ENCODE peak calls at places on chromosomes 5 and 9, in ten cellular contexts. One of them, this sample, is unnamed.
A peak's percentile ranks its signal among the peaks of the same experiment; 100 is the strongest.

GRCh38 chr5:98121036-98121936 is 652.2 kb upstream of the RGMB start:
- DNase-seq in A549: no peak
- DNase-seq in adrenal gland: no peak
- DNase-seq in esophagus muscularis mucosa: no peak
- DNase-seq in IMR-90: no peak
- DNase-seq in lower leg skin: no peak
- DNase-seq in body of pancreas: no peak
- DNase-seq in upper lobe of left lung: peak; percentile 15
- DNase-seq in Peyer's patch: no peak
- DNase-seq in spleen: no peak
- DNase-seq in this sample: no peak

GRCh38 chr9:112074250-112075008 is 100.7 kb downstream of the SUSD1 start:
- DNase-seq in A549: peak; percentile 77
- DNase-seq in adrenal gland: peak; percentile 85
- DNase-seq in esophagus muscularis mucosa: peak; percentile 92
- DNase-seq in IMR-90: peak; percentile 98
- DNase-seq in lower leg skin: no peak
- DNase-seq in body of pancreas: peak; percentile 69
- DNase-seq in upper lobe of left lung: no peak
- DNase-seq in Peyer's patch: no peak
- DNase-seq in spleen: no peak
- DNase-seq in this sample: no peak

GRCh38 chr9:93300175-93300572 is 116.2 kb downstream of the WNK2 start:
- DNase-seq in A549: no peak
- DNase-seq in adrenal gland: no peak
- DNase-seq in esophagus muscularis mucosa: peak; percentile 84
- DNase-seq in IMR-90: no peak
- DNase-seq in lower leg skin: peak; percentile 67
- DNase-seq in body of pancreas: no peak
- DNase-seq in upper lobe of left lung: peak; percentile 70
- DNase-seq in Peyer's patch: no peak
- DNase-seq in spleen: peak; percentile 59
- DNase-seq in this sample: no peak

GRCh38 chr9:93466416-93467061 is 13.2 kb upstream of the FAM120AOS start:
- DNase-seq in A549: no peak
- DNase-seq in adrenal gland: no peak
- DNase-seq in esophagus muscularis mucosa: no peak
- DNase-seq in IMR-90: no peak
- DNase-seq in lower leg skin: no peak
- DNase-seq in body of pancreas: no peak
- DNase-seq in upper lobe of left lung: no peak
- DNase-seq in Peyer's patch: no peak
- DNase-seq in spleen: no peak
- DNase-seq in this sample: no peak

GRCh38 chr9:129612123-129612522 is 8.8 kb downstream of the C9orf50 start:
- DNase-seq in A549: no peak
- DNase-seq in adrenal gland: no peak
- DNase-seq in esophagus muscularis mucosa: no peak
- DNase-seq in IMR-90: no peak
- DNase-seq in lower leg skin: no peak
- DNase-seq in body of pancreas: no peak
- DNase-seq in upper lobe of left lung: no peak
- DNase-seq in Peyer's patch: no peak
- DNase-seq in spleen: peak; percentile 68
- DNase-seq in this sample: no peak

GRCh38 chr5:100780376-100780870 is 122.7 kb downstream of the ST8SIA4 start:
- DNase-seq in A549: no peak
- DNase-seq in adrenal gland: no peak
- DNase-seq in esophagus muscularis mucosa: no peak
- DNase-seq in IMR-90: no peak
- DNase-seq in lower leg skin: no peak
- DNase-seq in body of pancreas: no peak
- DNase-seq in upper lobe of left lung: no peak
- DNase-seq in Peyer's patch: no peak
- DNase-seq in spleen: no peak
- DNase-seq in this sample: no peak

GRCh38 chr5:131109540-131110255 is 55.4 kb downstream of the HINT1 start:
- DNase-seq in A549: peak; percentile 47
- DNase-seq in adrenal gland: peak; percentile 36
- DNase-seq in esophagus muscularis mucosa: no peak
- DNase-seq in IMR-90: peak; percentile 33
- DNase-seq in lower leg skin: no peak
- DNase-seq in body of pancreas: no peak
- DNase-seq in upper lobe of left lung: no peak
- DNase-seq in Peyer's patch: no peak
- DNase-seq in spleen: no peak
- DNase-seq in this sample: peak; percentile 8

GRCh38 chr5:168342151-168342825 is 50.8 kb downstream of the WWC1 start:
- DNase-seq in A549: no peak
- DNase-seq in adrenal gland: no peak
- DNase-seq in esophagus muscularis mucosa: no peak
- DNase-seq in IMR-90: peak; percentile 71
- DNase-seq in lower leg skin: no peak
- DNase-seq in body of pancreas: no peak
- DNase-seq in upper lobe of left lung: no peak
- DNase-seq in Peyer's patch: no peak
- DNase-seq in spleen: peak; percentile 1
- DNase-seq in this sample: no peak

GRCh38 chr9:91733006-91733624 is 216.9 kb downstream of the ROR2 start:
- DNase-seq in A549: no peak
- DNase-seq in adrenal gland: no peak
- DNase-seq in esophagus muscularis mucosa: no peak
- DNase-seq in IMR-90: no peak
- DNase-seq in lower leg skin: peak; percentile 74
- DNase-seq in body of pancreas: no peak
- DNase-seq in upper lobe of left lung: peak; percentile 76
- DNase-seq in Peyer's patch: no peak
- DNase-seq in spleen: peak; percentile 65
- DNase-seq in this sample: no peak
- TF ChIP-seq POLR2A in A549: no peak
- TF ChIP-seq POLR2A in adrenal gland: no peak
- TF ChIP-seq POLR2A in esophagus muscularis mucosa: no peak
- TF ChIP-seq POLR2A in IMR-90: no peak
- TF ChIP-seq POLR2A in lower leg skin: no peak
- TF ChIP-seq POLR2A in body of pancreas: no peak
- TF ChIP-seq POLR2A in upper lobe of left lung: no peak
- TF ChIP-seq POLR2A in Peyer's patch: no peak
- TF ChIP-seq POLR2A in spleen: no peak
- TF ChIP-seq POLR2A in this sample: no peak

DNA sequence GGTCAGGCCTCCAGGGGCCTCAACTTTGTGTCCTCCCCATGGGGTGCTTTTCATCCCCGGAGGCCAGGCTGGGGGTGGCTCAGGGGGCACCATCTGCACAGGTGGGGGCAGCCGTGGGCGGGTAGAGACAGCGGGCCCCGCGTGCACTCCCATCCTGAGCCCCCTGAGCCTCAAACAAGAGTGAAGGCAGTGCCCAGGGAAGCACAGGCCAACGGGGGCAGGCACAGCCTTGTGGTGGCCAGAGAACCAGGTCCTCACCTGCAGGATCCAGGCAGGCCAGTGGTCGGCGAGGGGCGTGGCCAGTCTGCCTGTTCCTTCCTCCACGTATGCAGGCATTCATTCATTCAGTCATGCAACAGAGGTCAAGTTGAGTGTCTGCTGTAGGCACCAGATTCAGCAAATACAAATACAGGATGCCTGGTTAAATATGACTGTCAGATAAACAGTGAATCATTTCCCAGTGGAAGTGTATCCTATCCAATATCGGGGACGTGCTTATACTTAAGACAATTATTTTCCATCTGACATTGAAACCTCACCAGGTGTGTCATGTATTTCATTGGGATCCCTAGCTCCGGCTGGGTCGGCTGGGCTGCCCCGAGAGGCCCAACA is 22.3 kb downstream of the KCNT1 start:
- DNase-seq in A549: peak; percentile 25
- DNase-seq in adrenal gland: no peak
- DNase-seq in esophagus muscularis mucosa: no peak
- DNase-seq in IMR-90: no peak
- DNase-seq in lower leg skin: no peak
- DNase-seq in body of pancreas: no peak
- DNase-seq in upper lobe of left lung: peak; percentile 80
- DNase-seq in Peyer's patch: no peak
- DNase-seq in spleen: no peak
- DNase-seq in this sample: no peak
- TF ChIP-seq POLR2A in A549: no peak
- TF ChIP-seq POLR2A in adrenal gland: no peak
- TF ChIP-seq POLR2A in esophagus muscularis mucosa: no peak
- TF ChIP-seq POLR2A in IMR-90: no peak
- TF ChIP-seq POLR2A in lower leg skin: no peak
- TF ChIP-seq POLR2A in body of pancreas: no peak
- TF ChIP-seq POLR2A in upper lobe of left lung: no peak
- TF ChIP-seq POLR2A in Peyer's patch: no peak
- TF ChIP-seq POLR2A in spleen: no peak
- TF ChIP-seq POLR2A in this sample: no peak

DNA sequence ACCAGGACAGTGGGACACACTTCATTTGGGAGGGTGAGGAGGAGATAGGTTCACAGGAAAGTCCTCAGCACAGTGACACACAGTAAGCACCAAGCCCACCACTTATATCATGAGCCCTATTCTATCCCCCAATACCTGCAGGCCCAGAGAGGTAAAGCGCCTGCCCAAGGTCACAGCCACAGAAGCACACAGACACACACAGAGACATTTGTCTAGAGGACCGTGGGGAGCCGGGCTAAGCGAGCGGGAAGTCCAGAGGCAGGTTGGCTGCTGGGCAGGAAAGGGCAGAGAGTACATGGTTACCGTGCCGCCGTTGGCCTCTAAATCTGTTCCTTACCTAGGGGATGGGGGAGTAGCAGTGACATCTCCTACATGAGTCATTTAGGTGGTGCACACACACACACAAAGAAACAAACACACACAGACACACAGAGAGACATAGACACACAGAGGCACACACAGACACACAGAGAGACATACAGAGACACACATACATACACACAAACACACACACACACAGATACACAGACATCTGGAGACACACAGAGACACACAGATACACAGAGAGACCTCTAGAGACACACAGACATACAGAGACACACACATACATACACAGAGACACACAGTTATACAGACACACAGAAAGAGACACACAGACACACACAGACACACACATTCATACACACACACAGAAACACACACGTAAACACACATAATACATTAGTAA is 15.9 kb upstream of the DUSP1 start:
- DNase-seq in A549: no peak
- DNase-seq in adrenal gland: no peak
- DNase-seq in esophagus muscularis mucosa: no peak
- DNase-seq in IMR-90: no peak
- DNase-seq in lower leg skin: peak; percentile 73
- DNase-seq in body of pancreas: no peak
- DNase-seq in upper lobe of left lung: no peak
- DNase-seq in Peyer's patch: no peak
- DNase-seq in spleen: no peak
- DNase-seq in this sample: no peak
- TF ChIP-seq POLR2A in A549: no peak
- TF ChIP-seq POLR2A in adrenal gland: no peak
- TF ChIP-seq POLR2A in esophagus muscularis mucosa: no peak
- TF ChIP-seq POLR2A in IMR-90: no peak
- TF ChIP-seq POLR2A in lower leg skin: no peak
- TF ChIP-seq POLR2A in body of pancreas: no peak
- TF ChIP-seq POLR2A in upper lobe of left lung: no peak
- TF ChIP-seq POLR2A in Peyer's patch: no peak
- TF ChIP-seq POLR2A in spleen: no peak
- TF ChIP-seq POLR2A in this sample: no peak

GRCh38 chr5:36741138-36741537 is 134.7 kb downstream of the SLC1A3 start:
- DNase-seq in A549: no peak
- DNase-seq in adrenal gland: no peak
- DNase-seq in esophagus muscularis mucosa: no peak
- DNase-seq in IMR-90: peak; percentile 39
- DNase-seq in lower leg skin: no peak
- DNase-seq in body of pancreas: peak; percentile 81
- DNase-seq in upper lobe of left lung: no peak
- DNase-seq in Peyer's patch: no peak
- DNase-seq in spleen: no peak
- DNase-seq in this sample: no peak

GRCh38 chr5:36739751-36740221 is 133.4 kb downstream of the SLC1A3 start:
- DNase-seq in A549: peak; percentile 72
- DNase-seq in adrenal gland: peak; percentile 88
- DNase-seq in esophagus muscularis mucosa: no peak
- DNase-seq in IMR-90: peak; percentile 69
- DNase-seq in lower leg skin: peak; percentile 91
- DNase-seq in body of pancreas: peak; percentile 90
- DNase-seq in upper lobe of left lung: no peak
- DNase-seq in Peyer's patch: peak; percentile 81
- DNase-seq in spleen: no peak
- DNase-seq in this sample: peak; percentile 41

GRCh38 chr5:36744041-36744677 is 132.4 kb upstream of the NIPBL start:
- DNase-seq in A549: no peak
- DNase-seq in adrenal gland: no peak
- DNase-seq in esophagus muscularis mucosa: no peak
- DNase-seq in IMR-90: no peak
- DNase-seq in lower leg skin: no peak
- DNase-seq in body of pancreas: no peak
- DNase-seq in upper lobe of left lung: no peak
- DNase-seq in Peyer's patch: no peak
- DNase-seq in spleen: no peak
- DNase-seq in this sample: no peak

GRCh38 chr5:36740259-36740898 is 134.0 kb downstream of the SLC1A3 start:
- DNase-seq in A549: no peak
- DNase-seq in adrenal gland: no peak
- DNase-seq in esophagus muscularis mucosa: no peak
- DNase-seq in IMR-90: peak; percentile 71
- DNase-seq in lower leg skin: no peak
- DNase-seq in body of pancreas: peak; percentile 54
- DNase-seq in upper lobe of left lung: no peak
- DNase-seq in Peyer's patch: no peak
- DNase-seq in spleen: no peak
- DNase-seq in this sample: no peak

DNA sequence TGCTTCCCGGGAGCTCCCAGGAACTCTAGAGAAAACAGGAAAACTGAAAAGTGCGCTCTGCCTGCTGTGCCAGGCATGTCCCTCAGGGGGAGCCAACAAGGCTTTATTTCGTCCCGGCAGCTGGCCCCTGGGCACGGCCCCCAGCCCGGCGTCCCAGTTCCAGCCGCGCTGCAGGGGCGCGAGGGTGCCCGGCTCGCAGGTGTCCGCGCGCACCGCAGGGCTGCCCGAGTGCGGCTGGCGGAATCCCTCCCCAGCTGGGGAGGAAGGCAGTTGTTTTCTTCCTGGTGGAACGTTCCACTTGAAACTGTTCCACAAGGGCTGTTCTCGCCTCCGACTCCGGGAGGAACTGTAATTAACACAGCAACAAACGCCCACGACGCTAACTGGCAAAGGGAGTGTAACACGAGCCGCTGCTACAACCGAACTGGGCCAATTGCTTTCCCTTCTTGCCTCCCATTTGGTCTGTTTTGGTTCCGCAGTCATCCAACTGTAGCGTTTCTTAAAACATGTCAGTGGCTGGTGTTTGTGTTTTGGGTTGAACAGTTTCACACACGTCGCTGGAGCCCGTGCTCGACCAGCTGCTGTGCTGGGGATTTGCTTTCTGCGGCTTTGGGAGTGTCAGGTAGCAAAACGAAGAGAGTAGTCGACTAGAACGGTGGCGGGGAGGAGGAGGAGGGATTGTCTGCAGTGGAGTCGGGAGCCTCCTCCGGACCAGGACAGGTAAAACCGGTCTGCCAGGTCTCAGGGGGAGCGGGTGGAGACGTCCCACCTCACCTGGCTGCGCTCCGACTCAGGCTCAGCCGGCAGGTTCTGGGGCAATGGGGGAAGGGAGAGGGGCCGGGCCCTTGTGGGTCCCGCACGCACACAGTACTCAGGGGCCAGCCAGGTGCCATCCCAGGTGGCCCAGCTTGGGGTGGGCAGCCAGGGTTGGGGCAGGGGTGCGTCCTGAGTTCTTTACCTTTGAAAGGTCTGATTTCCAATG is 131.6 kb upstream of the NIPBL start:
- DNase-seq in A549: peak; percentile 78
- DNase-seq in adrenal gland: peak; percentile 69
- DNase-seq in esophagus muscularis mucosa: no peak
- DNase-seq in IMR-90: peak; percentile 63
- DNase-seq in lower leg skin: peak; percentile 94
- DNase-seq in body of pancreas: peak; percentile 95
- DNase-seq in upper lobe of left lung: peak; percentile 92
- DNase-seq in Peyer's patch: peak; percentile 88
- DNase-seq in spleen: peak; percentile 83
- DNase-seq in this sample: peak; percentile 56
- TF ChIP-seq POLR2A in A549: no peak
- TF ChIP-seq POLR2A in adrenal gland: no peak
- TF ChIP-seq POLR2A in esophagus muscularis mucosa: no peak
- TF ChIP-seq POLR2A in IMR-90: no peak
- TF ChIP-seq POLR2A in lower leg skin: no peak
- TF ChIP-seq POLR2A in body of pancreas: peak; percentile 78
- TF ChIP-seq POLR2A in upper lobe of left lung: peak; percentile 6
- TF ChIP-seq POLR2A in Peyer's patch: peak; percentile 34
- TF ChIP-seq POLR2A in spleen: no peak
- TF ChIP-seq POLR2A in this sample: no peak